ENCODE peak calls at places on chromosomes 12 and 14, in five cellular contexts. N, A, Y, T and Q are unnamed samples.

GRCh38 chr14:90785876-90786450 is 30.3 kb downstream of the TTC7B start:
- DNase-seq in N (no peak), A (no peak), Y (no peak), T (no peak), Q (no peak)

GRCh38 chr12:90275088-90275487 is 566.5 kb upstream of the ATP2B1 start:
- DNase-seq in N (no peak), A (no peak), Y (no peak), T (no peak), Q (no peak)

GRCh38 chr12:1809606-1810140 is 10.7 kb upstream of the LRTM2 start:
- DNase-seq in N (no peak), A (no peak), Y (no peak), T (no peak), Q (no peak)

GRCh38 chr12:75623631-75624118 is 112.3 kb upstream of the KRR1 start:
- DNase-seq in N (no peak), A (no peak), Y (peak; percentile 54), T (peak; percentile 89), Q (peak; percentile 39)

GRCh38 chr14:77006127-77006526 is 22.4 kb downstream of the IRF2BPL start:
- DNase-seq in N (no peak), A (no peak), Y (no peak), T (no peak), Q (peak; percentile 3)

GRCh38 chr12:79555006-79555925 is 135.5 kb downstream of the PAWR start:
- DNase-seq in N (peak; percentile 31), A (no peak), Y (peak; percentile 77), T (peak; percentile 26), Q (peak; percentile 64)

GRCh38 chr14:31939934-31940333 is 137.2 kb upstream of the ARHGAP5 start:
- DNase-seq in N (no peak), A (no peak), Y (no peak), T (no peak), Q (no peak)

GRCh38 chr12:69698769-69699540 is at the start of gene BEST3:
- DNase-seq in N (peak; percentile 92), A (no peak), Y (peak; percentile 56), T (no peak), Q (no peak)

GRCh38 chr14:59310644-59311043 is 122.2 kb downstream of the DAAM1 start:
- DNase-seq in N (peak; percentile 44), A (no peak), Y (peak; percentile 82), T (no peak), Q (no peak)

GRCh38 chr12:19288603-19289244 is 150.6 kb upstream of the AEBP2 start:
- DNase-seq in N (peak; percentile 39), A (peak; percentile 37), Y (peak; percentile 61), T (peak; percentile 22), Q (peak; percentile 26)

GRCh38 chr14:99819514-99819913 is 26.3 kb downstream of the EML1 start:
- DNase-seq in N (no peak), A (peak; percentile 62), Y (no peak), T (no peak), Q (no peak)

GRCh38 chr14:103696466-103697071 is 18.7 kb downstream of the XRCC3 start:
- DNase-seq in N (peak; percentile 36), A (no peak), Y (no peak), T (no peak), Q (no peak)

GRCh38 chr14:78005325-78005724 is 164.8 kb upstream of the NRXN3 start:
- DNase-seq in N (no peak), A (no peak), Y (peak; percentile 75), T (peak; percentile 81), Q (peak; percentile 50)

GRCh38 chr12:110224379-110225304 is 56.4 kb upstream of the ATP2A2 start:
- DNase-seq in N (no peak), A (no peak), Y (peak; percentile 91), T (no peak), Q (peak; percentile 64)

GRCh38 chr14:102805454-102805891 is 28.2 kb downstream of the TRAF3 start:
- DNase-seq in N (no peak), A (no peak), Y (peak; percentile 21), T (peak; percentile 68), Q (no peak)

GRCh38 chr14:35480119-35480769 is 53.7 kb upstream of the INSM2 start:
- DNase-seq in N (no peak), A (no peak), Y (peak; percentile 55), T (no peak), Q (no peak)

GRCh38 chr12:100795193-100796179 is 910 bp downstream of the ANO4 start:
- DNase-seq in N (no peak), A (no peak), Y (no peak), T (no peak), Q (no peak)

GRCh38 chr12:23473071-23473470 is 476.4 kb downstream of the SOX5 start:
- DNase-seq in N (no peak), A (no peak), Y (no peak), T (no peak), Q (no peak)

GRCh38 chr12:23474438-23475000 is 475.0 kb downstream of the SOX5 start:
- DNase-seq in N (no peak), A (no peak), Y (no peak), T (no peak), Q (no peak)

DNA sequence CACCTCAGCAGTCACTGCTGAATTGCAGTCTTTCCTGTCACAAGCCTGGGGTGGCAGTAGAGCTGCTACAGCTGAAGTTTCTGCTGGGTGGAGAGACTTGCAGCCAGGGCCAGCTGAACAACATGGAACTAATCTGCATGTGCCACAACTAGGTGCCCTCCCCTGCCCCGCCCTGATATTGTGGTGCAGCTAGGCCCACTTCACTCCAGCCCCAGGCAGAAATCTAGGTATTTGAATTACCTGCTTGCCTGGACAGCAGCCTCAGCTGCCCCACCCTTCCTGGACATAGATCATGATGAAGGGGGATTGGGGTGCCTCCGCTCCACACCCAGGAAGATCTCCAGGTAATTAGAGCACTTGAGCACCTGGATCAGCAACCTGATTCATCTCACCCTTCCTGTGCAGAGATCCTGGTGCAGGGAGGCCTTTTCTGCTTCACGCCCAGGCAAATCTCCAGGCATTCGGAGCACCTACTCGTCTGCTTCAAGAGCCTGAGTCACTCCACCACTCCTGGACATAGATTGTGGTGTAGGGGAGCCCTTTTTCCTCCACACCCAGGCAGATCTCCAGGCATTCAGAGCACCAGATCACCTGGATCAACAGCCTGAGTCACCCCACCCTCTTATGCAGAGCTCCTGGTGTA is 477.0 kb downstream of the SOX5 start:
- DNase-seq in N (no peak), A (no peak), Y (no peak), T (no peak), Q (no peak)
- TF ChIP-seq CTCF in N (no peak), A (no peak), Y (no peak), T (no peak), Q (no peak)

GRCh38 chr12:88638388-88638787 is 58.1 kb upstream of the KITLG start:
- DNase-seq in N (no peak), A (peak; percentile 31), Y (no peak), T (no peak), Q (no peak)
- H3K36me3 ChIP-seq in N (no peaks in the 10 kb centered on the region), A (no peaks in the 10 kb centered on the region), Y (no peaks in the 10 kb centered on the region), T (no peaks in the 10 kb centered on the region), Q (no peaks in the 10 kb centered on the region)

DNA sequence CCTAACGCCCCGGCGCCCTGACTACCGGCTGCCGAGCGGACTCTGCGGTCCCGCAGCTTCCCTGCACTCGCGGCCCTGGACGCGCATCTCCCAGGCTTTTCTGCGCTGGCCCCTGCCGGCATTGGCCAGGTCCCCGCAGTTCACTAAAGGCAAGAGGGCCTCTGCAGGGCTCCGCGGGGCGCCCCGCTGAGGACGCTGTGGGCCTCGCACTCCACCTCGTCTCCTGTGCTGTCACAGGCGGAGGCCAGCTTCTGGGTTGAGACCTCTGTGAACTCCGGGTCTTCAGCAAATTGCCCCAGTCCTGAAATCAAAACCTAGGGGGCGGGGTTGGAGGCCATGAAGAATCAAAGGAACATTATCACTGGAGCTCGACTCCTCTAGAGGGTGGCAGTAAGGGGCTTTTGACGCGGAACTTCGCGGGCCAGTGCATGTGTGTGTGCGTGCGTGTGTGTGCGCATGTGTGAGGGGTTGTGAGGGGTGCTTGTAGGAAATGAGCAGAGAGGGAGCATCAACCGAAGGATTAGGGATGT is 68.5 kb upstream of the CAPRIN2 start:
- DNase-seq in N (no peak), A (peak; percentile 59), Y (no peak), T (no peak), Q (peak; percentile 74)
- TF ChIP-seq EZH2phosphoT487 in N (no peak), A (no peak), Y (no peak), T (no peak), Q (no peak)

GRCh38 chr12:46380881-46381280 is 8.3 kb upstream of the SLC38A2 start:
- DNase-seq in N (no peak), A (no peak), Y (no peak), T (no peak), Q (no peak)

GRCh38 chr12:46384451-46385301 is 12.1 kb upstream of the SLC38A2 start:
- DNase-seq in N (no peak), A (no peak), Y (peak; percentile 70), T (no peak), Q (no peak)

GRCh38 chr12:46382425-46382973 is 9.9 kb upstream of the SLC38A2 start:
- DNase-seq in N (no peak), A (no peak), Y (peak; percentile 27), T (no peak), Q (no peak)

GRCh38 chr12:46383654-46384450 is 11.3 kb upstream of the SLC38A2 start:
- DNase-seq in N (peak; percentile 37), A (no peak), Y (peak; percentile 78), T (peak; percentile 62), Q (peak; percentile 92)

DNA sequence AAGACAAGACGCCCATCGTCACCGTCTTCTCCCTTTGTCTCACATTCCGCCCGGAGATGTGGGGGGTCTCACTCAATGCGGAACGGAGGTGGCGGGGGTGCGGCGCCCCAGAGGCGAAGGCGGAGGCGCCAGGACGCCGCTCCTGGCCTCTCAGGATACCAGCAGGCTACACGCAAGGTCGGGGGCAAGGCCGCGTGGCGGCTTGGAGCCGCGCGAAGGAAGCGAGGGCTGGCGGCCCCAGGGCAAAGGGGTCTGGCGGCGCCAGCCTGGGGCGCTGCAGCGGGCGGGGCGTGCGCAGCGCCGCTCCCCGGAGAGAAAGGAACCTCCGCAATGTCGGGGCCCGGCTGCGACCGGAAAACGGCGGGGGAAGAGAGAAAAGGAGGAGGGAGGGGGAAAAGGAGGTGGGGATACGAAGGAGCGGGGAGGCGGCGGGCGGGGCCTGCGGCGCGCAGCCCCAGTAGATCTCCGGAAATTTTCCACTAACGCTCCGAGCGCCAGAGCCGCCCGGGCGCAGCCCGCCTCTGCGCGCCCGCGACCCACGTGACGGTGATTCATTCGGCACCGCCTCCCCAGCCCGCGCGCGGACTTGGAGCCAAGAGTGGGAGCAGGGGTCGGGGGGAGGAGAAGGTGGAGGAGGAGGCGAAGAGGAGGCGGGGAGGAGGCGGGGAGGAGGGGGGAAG is 10.5 kb upstream of the SLC38A2 start:
- DNase-seq in N (peak; percentile 86), A (peak; percentile 90), Y (peak; percentile 98), T (peak; percentile 94), Q (peak; percentile 99)
- TF ChIP-seq CTCF in N (peak; percentile 61), A (peak; percentile 31), Y (peak; percentile 40), T (no peak), Q (no peak)

GRCh38 chr12:48696626-48697025 is 14.6 kb upstream of the KANSL2 start:
- DNase-seq in N (no peak), A (no peak), Y (no peak), T (no peak), Q (no peak)
- H3K36me3 ChIP-seq in N (peaks cover 94% of the 10 kb centered on the region), A (peaks cover 29% of the 10 kb centered on the region), Y (peaks cover 64% of the 10 kb centered on the region), T (peaks cover 70% of the 10 kb centered on the region), Q (peaks cover 4% of the 10 kb centered on the region)

GRCh38 chr14:81784084-81784483 is 250.4 kb upstream of the SEL1L start:
- DNase-seq in N (no peak), A (no peak), Y (no peak), T (no peak), Q (no peak)
- TF ChIP-seq EZH2phosphoT487 in N (no peak), A (no peak), Y (no peak), T (no peak), Q (no peak)